ENCODE peak calls at places on chromosomes 13 and 19, in nine cellular contexts. One of them, this sample, is unnamed.

GRCh38 chr13:76331948-76332712 is 554.1 kb downstream of the KCTD12 start:
- DNase-seq in HCT116: no peak
- DNase-seq in GM23248: no peak
- DNase-seq in PC-3: no peak
- DNase-seq in Peyer's patch: no peak
- DNase-seq in esophagus squamous epithelium: no peak
- DNase-seq in heart right ventricle: no peak
- DNase-seq in CD8-positive, alpha-beta memory T cell: no peak
- DNase-seq in SJSA1: no peak
- DNase-seq in this sample: no peak

GRCh38 chr19:57830071-57830602 is at the start of gene ZNF587B:
- DNase-seq in HCT116: peak; percentile 36
- DNase-seq in CD8-positive, alpha-beta memory T cell: peak; percentile 20
- DNase-seq in GM23248: peak; percentile 64
- DNase-seq in PC-3: peak; percentile 49
- DNase-seq in SJSA1: peak; percentile 50
- DNase-seq in Peyer's patch: peak; percentile 64
- DNase-seq in esophagus squamous epithelium: no peak
- DNase-seq in heart right ventricle: peak; percentile 78
- DNase-seq in this sample: peak; percentile 6

GRCh38 chr19:6417713-6418561 is 6.7 kb downstream of the KHSRP start:
- DNase-seq in HCT116: no peak
- DNase-seq in heart right ventricle: no peak
- DNase-seq in CD8-positive, alpha-beta memory T cell: no peak
- DNase-seq in Peyer's patch: no peak
- DNase-seq in PC-3: peak; percentile 29
- DNase-seq in GM23248: peak; percentile 38
- DNase-seq in SJSA1: no peak
- DNase-seq in esophagus squamous epithelium: no peak
- DNase-seq in this sample: no peak

GRCh38 chr13:61944329-61944929 is 528.8 kb upstream of the PCDH20 start:
- DNase-seq in esophagus squamous epithelium: no peak
- DNase-seq in CD8-positive, alpha-beta memory T cell: no peak
- DNase-seq in GM23248: no peak
- DNase-seq in heart right ventricle: no peak
- DNase-seq in Peyer's patch: no peak
- DNase-seq in PC-3: no peak
- DNase-seq in SJSA1: no peak
- DNase-seq in HCT116: no peak
- DNase-seq in this sample: no peak

GRCh38 chr13:58434943-58435342 is 803.4 kb downstream of the PCDH17 start:
- DNase-seq in SJSA1: no peak
- DNase-seq in GM23248: no peak
- DNase-seq in HCT116: no peak
- DNase-seq in CD8-positive, alpha-beta memory T cell: no peak
- DNase-seq in heart right ventricle: no peak
- DNase-seq in Peyer's patch: no peak
- DNase-seq in esophagus squamous epithelium: no peak
- DNase-seq in PC-3: no peak
- DNase-seq in this sample: no peak

GRCh38 chr13:23554000-23554399 is 16.2 kb upstream of the TNFRSF19 start:
- DNase-seq in SJSA1: no peak
- DNase-seq in heart right ventricle: no peak
- DNase-seq in PC-3: peak; percentile 76
- DNase-seq in GM23248: peak; percentile 75
- DNase-seq in CD8-positive, alpha-beta memory T cell: no peak
- DNase-seq in Peyer's patch: no peak
- DNase-seq in HCT116: peak; percentile 19
- DNase-seq in esophagus squamous epithelium: no peak
- DNase-seq in this sample: no peak

GRCh38 chr13:102399791-102400618 is 1.8 kb downstream of the FGF14 start:
- DNase-seq in Peyer's patch: peak; percentile 46
- DNase-seq in esophagus squamous epithelium: no peak
- DNase-seq in CD8-positive, alpha-beta memory T cell: no peak
- DNase-seq in SJSA1: no peak
- DNase-seq in heart right ventricle: peak; percentile 23
- DNase-seq in GM23248: peak; percentile 40
- DNase-seq in HCT116: no peak
- DNase-seq in PC-3: no peak
- DNase-seq in this sample: peak; percentile 8

GRCh38 chr13:82560889-82561288 is 1321.4 kb downstream of the SLITRK1 start:
- DNase-seq in CD8-positive, alpha-beta memory T cell: no peak
- DNase-seq in Peyer's patch: no peak
- DNase-seq in esophagus squamous epithelium: no peak
- DNase-seq in HCT116: no peak
- DNase-seq in SJSA1: no peak
- DNase-seq in GM23248: no peak
- DNase-seq in heart right ventricle: no peak
- DNase-seq in PC-3: no peak
- DNase-seq in this sample: no peak

GRCh38 chr19:19460258-19460731 is 54.8 kb downstream of the GATAD2A start:
- DNase-seq in Peyer's patch: no peak
- DNase-seq in esophagus squamous epithelium: no peak
- DNase-seq in CD8-positive, alpha-beta memory T cell: peak; percentile 34
- DNase-seq in PC-3: no peak
- DNase-seq in HCT116: no peak
- DNase-seq in heart right ventricle: no peak
- DNase-seq in SJSA1: no peak
- DNase-seq in GM23248: peak; percentile 42
- DNase-seq in this sample: no peak

GRCh38 chr19:19459707-19460251 is 54.3 kb downstream of the GATAD2A start:
- DNase-seq in GM23248: peak; percentile 89
- DNase-seq in Peyer's patch: no peak
- DNase-seq in HCT116: no peak
- DNase-seq in heart right ventricle: no peak
- DNase-seq in PC-3: peak; percentile 79
- DNase-seq in esophagus squamous epithelium: no peak
- DNase-seq in CD8-positive, alpha-beta memory T cell: peak; percentile 67
- DNase-seq in SJSA1: no peak
- DNase-seq in this sample: peak; percentile 58

GRCh38 chr19:19457691-19458090 is 52.2 kb downstream of the GATAD2A start:
- DNase-seq in SJSA1: no peak
- DNase-seq in GM23248: no peak
- DNase-seq in CD8-positive, alpha-beta memory T cell: no peak
- DNase-seq in PC-3: no peak
- DNase-seq in heart right ventricle: no peak
- DNase-seq in esophagus squamous epithelium: no peak
- DNase-seq in Peyer's patch: peak; percentile 44
- DNase-seq in HCT116: no peak
- DNase-seq in this sample: no peak

GRCh38 chr19:19458110-19458816 is 52.8 kb downstream of the GATAD2A start:
- DNase-seq in Peyer's patch: peak; percentile 20
- DNase-seq in CD8-positive, alpha-beta memory T cell: no peak
- DNase-seq in heart right ventricle: no peak
- DNase-seq in SJSA1: no peak
- DNase-seq in HCT116: no peak
- DNase-seq in GM23248: no peak
- DNase-seq in PC-3: no peak
- DNase-seq in esophagus squamous epithelium: no peak
- DNase-seq in this sample: no peak

GRCh38 chr19:19459099-19459498 is 53.6 kb downstream of the GATAD2A start:
- DNase-seq in Peyer's patch: no peak
- DNase-seq in PC-3: no peak
- DNase-seq in SJSA1: no peak
- DNase-seq in CD8-positive, alpha-beta memory T cell: no peak
- DNase-seq in heart right ventricle: no peak
- DNase-seq in esophagus squamous epithelium: no peak
- DNase-seq in GM23248: peak; percentile 52
- DNase-seq in HCT116: no peak
- DNase-seq in this sample: no peak
- H3K4me1 ChIP-seq in Peyer's patch: peaks cover 57% of the 10 kb centered on the region
- H3K4me1 ChIP-seq in PC-3: peaks cover 19% of the 10 kb centered on the region
- H3K4me1 ChIP-seq in SJSA1: peaks cover 28% of the 10 kb centered on the region
- H3K4me1 ChIP-seq in CD8-positive, alpha-beta memory T cell: peaks cover 86% of the 10 kb centered on the region
- H3K4me1 ChIP-seq in heart right ventricle: peaks cover 64% of the 10 kb centered on the region
- H3K4me1 ChIP-seq in esophagus squamous epithelium: peaks cover 62% of the 10 kb centered on the region
- H3K4me1 ChIP-seq in GM23248: peaks cover 62% of the 10 kb centered on the region
- H3K4me1 ChIP-seq in HCT116: no peaks in the 10 kb centered on the region
- H3K4me1 ChIP-seq in this sample: peaks cover 79% of the 10 kb centered on the region

DNA sequence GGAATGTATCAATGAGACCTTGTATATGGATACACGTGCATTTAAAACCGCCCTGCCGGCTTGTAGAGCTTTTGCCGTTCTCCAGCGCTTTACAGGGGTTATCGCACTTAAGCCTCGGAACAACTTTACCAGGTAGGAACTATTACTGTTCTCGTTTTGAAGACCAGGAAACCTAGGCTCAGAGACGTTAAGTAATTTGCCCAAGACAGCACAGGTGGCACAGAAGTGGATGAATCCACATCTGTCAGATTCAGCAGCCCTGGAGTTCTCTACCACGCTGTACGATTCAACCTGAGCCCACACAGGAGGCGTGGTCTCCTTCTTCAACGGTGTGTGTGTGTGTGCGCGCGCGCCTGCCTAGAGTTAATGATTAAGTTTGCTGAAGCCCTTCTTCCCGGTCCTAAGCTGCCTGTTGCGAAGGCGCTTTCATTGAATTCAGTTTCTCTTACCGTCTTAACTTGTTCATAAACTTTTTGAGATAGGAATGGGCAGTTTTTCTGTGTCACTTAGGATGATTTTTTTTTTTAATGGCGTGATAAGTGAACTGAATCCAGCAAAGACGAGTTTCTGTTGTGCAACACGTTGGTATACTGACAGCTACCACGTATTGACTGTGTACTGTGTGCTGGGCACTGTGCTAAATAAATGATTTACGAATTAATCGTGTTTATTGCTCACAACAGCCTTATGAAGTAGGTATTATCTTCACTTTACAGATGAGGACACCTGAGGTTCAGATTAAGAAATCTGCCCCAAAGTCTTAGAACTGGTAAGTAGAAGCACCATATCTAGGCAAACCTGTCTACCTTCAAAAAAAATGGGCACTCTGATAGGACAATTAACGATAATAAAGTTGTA is 67.4 kb downstream of the KCNRG start:
- DNase-seq in Peyer's patch: peak; percentile 90
- DNase-seq in CD8-positive, alpha-beta memory T cell: peak; percentile 68
- DNase-seq in esophagus squamous epithelium: no peak
- DNase-seq in GM23248: peak; percentile 88
- DNase-seq in SJSA1: peak; percentile 55
- DNase-seq in HCT116: peak; percentile 79
- DNase-seq in heart right ventricle: peak; percentile 39
- DNase-seq in PC-3: peak; percentile 79
- DNase-seq in this sample: peak; percentile 68
- H3K27ac ChIP-seq in Peyer's patch: peak overlapping the region; percentile 92
- H3K27ac ChIP-seq in CD8-positive, alpha-beta memory T cell: peak overlapping the region; percentile 78
- H3K27ac ChIP-seq in esophagus squamous epithelium: peak overlapping the region; percentile 95
- H3K27ac ChIP-seq in GM23248: peak overlapping the region; percentile 56
- H3K27ac ChIP-seq in SJSA1: peak overlapping the region; percentile 18
- H3K27ac ChIP-seq in HCT116: peak overlapping the region; percentile 98
- H3K27ac ChIP-seq in heart right ventricle: peak overlapping the region; percentile 77
- H3K27ac ChIP-seq in PC-3: peak overlapping the region; percentile 76
- H3K27ac ChIP-seq in this sample: peak overlapping the region; percentile 93

GRCh38 chr19:1168562-1168873 is 5.5 kb downstream of the SBNO2 start:
- DNase-seq in esophagus squamous epithelium: no peak
- DNase-seq in SJSA1: no peak
- DNase-seq in PC-3: no peak
- DNase-seq in heart right ventricle: no peak
- DNase-seq in Peyer's patch: no peak
- DNase-seq in HCT116: no peak
- DNase-seq in CD8-positive, alpha-beta memory T cell: no peak
- DNase-seq in GM23248: no peak
- DNase-seq in this sample: no peak

GRCh38 chr19:1170938-1171754 is 2.9 kb downstream of the SBNO2 start:
- DNase-seq in esophagus squamous epithelium: no peak
- DNase-seq in GM23248: peak; percentile 33
- DNase-seq in Peyer's patch: peak; percentile 48
- DNase-seq in HCT116: no peak
- DNase-seq in heart right ventricle: no peak
- DNase-seq in CD8-positive, alpha-beta memory T cell: no peak
- DNase-seq in PC-3: peak; percentile 33
- DNase-seq in SJSA1: no peak
- DNase-seq in this sample: no peak

GRCh38 chr19:1171755-1172352 is 2.2 kb downstream of the SBNO2 start:
- DNase-seq in PC-3: peak; percentile 36
- DNase-seq in SJSA1: no peak
- DNase-seq in esophagus squamous epithelium: no peak
- DNase-seq in heart right ventricle: no peak
- DNase-seq in Peyer's patch: no peak
- DNase-seq in CD8-positive, alpha-beta memory T cell: no peak
- DNase-seq in HCT116: no peak
- DNase-seq in GM23248: peak; percentile 50
- DNase-seq in this sample: no peak

GRCh38 chr19:1168877-1169791 is 4.9 kb downstream of the SBNO2 start:
- DNase-seq in esophagus squamous epithelium: no peak
- DNase-seq in GM23248: peak; percentile 90
- DNase-seq in HCT116: no peak
- DNase-seq in CD8-positive, alpha-beta memory T cell: no peak
- DNase-seq in PC-3: peak; percentile 83
- DNase-seq in SJSA1: peak; percentile 71
- DNase-seq in heart right ventricle: no peak
- DNase-seq in Peyer's patch: peak; percentile 50
- DNase-seq in this sample: no peak

DNA sequence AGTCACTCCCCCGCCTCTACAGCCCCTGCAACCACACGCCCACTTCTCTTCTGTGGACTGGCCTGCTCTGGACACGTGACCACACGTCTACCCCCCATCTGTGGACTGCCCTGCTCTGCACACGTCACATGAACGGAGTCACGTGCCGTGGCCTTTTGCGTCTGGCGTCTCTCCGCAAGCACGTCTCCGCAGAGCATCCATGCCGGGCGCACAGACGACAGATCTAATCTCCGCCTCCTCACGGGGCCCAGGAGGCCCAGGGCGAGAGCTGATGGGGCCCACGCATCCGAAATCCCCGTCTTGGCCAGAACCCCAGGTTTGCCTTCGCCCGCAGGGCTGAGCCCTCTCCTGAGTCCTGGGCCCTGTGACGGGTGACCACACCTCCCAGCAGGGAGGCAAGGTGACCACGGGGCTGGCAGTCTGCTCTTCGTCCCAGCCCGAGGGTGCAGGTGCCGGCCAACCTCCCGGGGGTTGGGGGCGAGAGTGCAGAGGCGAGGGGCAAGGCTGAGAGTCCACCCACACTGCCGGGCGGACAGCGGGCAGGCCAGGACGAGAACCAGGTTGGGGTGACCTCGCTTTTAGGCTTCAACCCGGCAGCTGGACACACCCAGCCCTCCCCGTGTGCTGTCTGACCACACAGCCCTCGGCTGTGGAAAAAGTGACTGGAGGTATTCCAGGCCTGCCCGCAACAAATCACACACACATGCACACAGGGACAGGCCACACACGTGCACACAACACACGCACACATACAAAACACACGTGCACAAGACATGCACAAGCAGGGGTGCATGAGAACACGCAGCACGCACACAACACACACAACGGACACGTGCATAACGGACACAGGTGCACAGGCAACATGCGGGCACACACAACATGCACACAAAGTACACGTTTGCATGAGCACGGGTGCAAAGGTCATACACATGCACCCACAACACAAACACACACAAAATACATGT is 3.9 kb downstream of the SBNO2 start:
- DNase-seq in CD8-positive, alpha-beta memory T cell: no peak
- DNase-seq in GM23248: peak; percentile 65
- DNase-seq in esophagus squamous epithelium: no peak
- DNase-seq in PC-3: peak; percentile 87
- DNase-seq in HCT116: no peak
- DNase-seq in heart right ventricle: no peak
- DNase-seq in SJSA1: no peak
- DNase-seq in Peyer's patch: peak; percentile 48
- DNase-seq in this sample: no peak
- H3K4me3 ChIP-seq in CD8-positive, alpha-beta memory T cell: no peak overlapping the region
- H3K4me3 ChIP-seq in GM23248: no peak overlapping the region
- H3K4me3 ChIP-seq in esophagus squamous epithelium: peak overlapping the region; percentile 38
- H3K4me3 ChIP-seq in PC-3: peak overlapping the region; percentile 82
- H3K4me3 ChIP-seq in HCT116: no peak overlapping the region
- H3K4me3 ChIP-seq in heart right ventricle: no peak overlapping the region
- H3K4me3 ChIP-seq in SJSA1: no peak overlapping the region
- H3K4me3 ChIP-seq in Peyer's patch: no peak overlapping the region
- H3K4me3 ChIP-seq in this sample: no peak overlapping the region

GRCh38 chr13:30052127-30052526 is 201.7 kb upstream of the UBL3 start:
- DNase-seq in GM23248: no peak
- DNase-seq in heart right ventricle: no peak
- DNase-seq in HCT116: no peak
- DNase-seq in CD8-positive, alpha-beta memory T cell: no peak
- DNase-seq in SJSA1: no peak
- DNase-seq in Peyer's patch: no peak
- DNase-seq in PC-3: no peak
- DNase-seq in esophagus squamous epithelium: no peak
- DNase-seq in this sample: no peak
- H3K4me1 ChIP-seq in GM23248: peaks cover 11% of the 10 kb centered on the region
- H3K4me1 ChIP-seq in heart right ventricle: no peaks in the 10 kb centered on the region
- H3K4me1 ChIP-seq in HCT116: no peaks in the 10 kb centered on the region
- H3K4me1 ChIP-seq in CD8-positive, alpha-beta memory T cell: peaks cover 10% of the 10 kb centered on the region
- H3K4me1 ChIP-seq in SJSA1: no peaks in the 10 kb centered on the region
- H3K4me1 ChIP-seq in Peyer's patch: no peaks in the 10 kb centered on the region
- H3K4me1 ChIP-seq in PC-3: no peaks in the 10 kb centered on the region
- H3K4me1 ChIP-seq in esophagus squamous epithelium: no peaks in the 10 kb centered on the region
- H3K4me1 ChIP-seq in this sample: peaks cover 9% of the 10 kb centered on the region

This sample was measured in CD4-positive, CD25-positive, alpha-beta regulatory T cell.